ENCODE peak calls at places on chromosomes 7 and 10, in four cellular contexts. One of them, this sample, is unnamed.

GRCh38 chr10:75358835-75359421 is 42.6 kb downstream of the ZNF503 start:
- DNase-seq in upper lobe of left lung: no peak
- DNase-seq in stomach: no peak
- DNase-seq in prostate gland: no peak
- DNase-seq in this sample: no peak

GRCh38 chr7:35875292-35875691 is 74.4 kb downstream of the SEPTIN7 start:
- DNase-seq in upper lobe of left lung: no peak
- DNase-seq in stomach: no peak
- DNase-seq in prostate gland: no peak
- DNase-seq in this sample: no peak

GRCh38 chr10:88980836-88981235 is 9.8 kb upstream of the FAS start:
- DNase-seq in upper lobe of left lung: no peak
- DNase-seq in stomach: no peak
- DNase-seq in prostate gland: no peak
- DNase-seq in this sample: no peak

GRCh38 chr10:44651834-44652233 is 259.3 kb upstream of the TMEM72 start:
- DNase-seq in upper lobe of left lung: peak
- DNase-seq in stomach: no peak
- DNase-seq in prostate gland: no peak
- DNase-seq in this sample: no peak

GRCh38 chr10:19689231-19689630 is 127.0 kb upstream of the PLXDC2 start:
- DNase-seq in upper lobe of left lung: no peak
- DNase-seq in stomach: no peak
- DNase-seq in prostate gland: no peak
- DNase-seq in this sample: no peak

GRCh38 chr10:118835682-118836326 is 81.0 kb upstream of the CACUL1 start:
- DNase-seq in upper lobe of left lung: no peak
- DNase-seq in stomach: peak
- DNase-seq in prostate gland: peak
- DNase-seq in this sample: no peak

GRCh38 chr10:27713906-27714305 is 31.7 kb downstream of the MKX start:
- DNase-seq in upper lobe of left lung: no peak
- DNase-seq in stomach: no peak
- DNase-seq in prostate gland: no peak
- DNase-seq in this sample: no peak

GRCh38 chr7:72020301-72020700 is 391.8 kb downstream of the CALN1 start:
- DNase-seq in upper lobe of left lung: no peak
- DNase-seq in stomach: no peak
- DNase-seq in prostate gland: no peak
- DNase-seq in this sample: no peak

GRCh38 chr7:117698018-117698417 is 175.2 kb downstream of the CTTNBP2 start:
- DNase-seq in upper lobe of left lung: no peak
- DNase-seq in stomach: no peak
- DNase-seq in prostate gland: no peak
- DNase-seq in this sample: no peak

GRCh38 chr10:24762161-24762924 is 38.7 kb upstream of the ARHGAP21 start:
- DNase-seq in upper lobe of left lung: no peak
- DNase-seq in stomach: no peak
- DNase-seq in prostate gland: no peak
- DNase-seq in this sample: no peak

GRCh38 chr10:38147686-38148085 is 53.5 kb downstream of the ZNF37A start:
- DNase-seq in upper lobe of left lung: no peak
- DNase-seq in stomach: no peak
- DNase-seq in prostate gland: no peak
- DNase-seq in this sample: no peak

GRCh38 chr10:47050618-47051455 is 139.6 kb downstream of the PTPN20 start:
- DNase-seq in upper lobe of left lung: no peak
- DNase-seq in stomach: peak
- DNase-seq in prostate gland: no peak
- DNase-seq in this sample: no peak

GRCh38 chr7:29228289-29229011 is 33.9 kb downstream of the CHN2 start:
- DNase-seq in upper lobe of left lung: no peak
- DNase-seq in stomach: peak
- DNase-seq in prostate gland: no peak
- DNase-seq in this sample: no peak

GRCh38 chr10:16915308-16915707 is 98.1 kb upstream of the RSU1 start:
- DNase-seq in upper lobe of left lung: no peak
- DNase-seq in stomach: no peak
- DNase-seq in prostate gland: no peak
- DNase-seq in this sample: no peak

GRCh38 chr7:140304071-140304799 is 94.1 kb downstream of the SLC37A3 start:
- DNase-seq in upper lobe of left lung: no peak
- DNase-seq in stomach: no peak
- DNase-seq in prostate gland: no peak
- DNase-seq in this sample: no peak

GRCh38 chr7:5348134-5349004 is 65.6 kb downstream of the SLC29A4 start:
- DNase-seq in upper lobe of left lung: peak
- DNase-seq in stomach: no peak
- DNase-seq in prostate gland: no peak
- DNase-seq in this sample: no peak

GRCh38 chr7:123769371-123769770 is 20.6 kb upstream of the WASL start:
- DNase-seq in upper lobe of left lung: no peak
- DNase-seq in stomach: peak
- DNase-seq in prostate gland: no peak
- DNase-seq in this sample: no peak

GRCh38 chr7:149836434-149836833 is 1.7 kb upstream of the ZNF862 start:
- DNase-seq in upper lobe of left lung: no peak
- DNase-seq in stomach: no peak
- DNase-seq in prostate gland: no peak
- DNase-seq in this sample: no peak

GRCh38 chr7:149839933-149840332 is 1.8 kb downstream of the ZNF862 start:
- DNase-seq in upper lobe of left lung: no peak
- DNase-seq in stomach: no peak
- DNase-seq in prostate gland: no peak
- DNase-seq in this sample: peak

GRCh38 chr7:149837620-149838223 is 453 bp upstream of the ZNF862 start:
- DNase-seq in upper lobe of left lung: no peak
- DNase-seq in stomach: no peak
- DNase-seq in prostate gland: no peak
- DNase-seq in this sample: peak

GRCh38 chr7:149838992-149839408 is 825 bp downstream of the ZNF862 start:
- DNase-seq in upper lobe of left lung: no peak
- DNase-seq in stomach: no peak
- DNase-seq in prostate gland: no peak
- DNase-seq in this sample: peak

GRCh38 chr7:149838224-149838991 is at the start of gene ZNF862:
- DNase-seq in upper lobe of left lung: peak
- DNase-seq in stomach: peak
- DNase-seq in prostate gland: peak
- DNase-seq in this sample: peak
- TF ChIP-seq POLR2A in upper lobe of left lung: peak
- TF ChIP-seq POLR2A in stomach: no peak
- TF ChIP-seq POLR2A in prostate gland: peak
- TF ChIP-seq POLR2A in this sample: peak

GRCh38 chr7:55569797-55570196 is 2.5 kb downstream of the VOPP1 start:
- DNase-seq in upper lobe of left lung: no peak
- DNase-seq in stomach: no peak
- DNase-seq in prostate gland: no peak
- DNase-seq in this sample: no peak
- H3K27ac ChIP-seq in upper lobe of left lung: peak
- H3K27ac ChIP-seq in stomach: peak
- H3K27ac ChIP-seq in prostate gland: no peak
- H3K27ac ChIP-seq in this sample: no peak

GRCh38 chr7:151409555-151410404 is at the start of gene WDR86:
- DNase-seq in upper lobe of left lung: peak
- DNase-seq in stomach: no peak
- DNase-seq in prostate gland: no peak
- DNase-seq in this sample: peak
- TF ChIP-seq CTCF in upper lobe of left lung: no peak
- TF ChIP-seq CTCF in stomach: no peak
- TF ChIP-seq CTCF in prostate gland: no peak
- TF ChIP-seq CTCF in this sample: no peak

DNA sequence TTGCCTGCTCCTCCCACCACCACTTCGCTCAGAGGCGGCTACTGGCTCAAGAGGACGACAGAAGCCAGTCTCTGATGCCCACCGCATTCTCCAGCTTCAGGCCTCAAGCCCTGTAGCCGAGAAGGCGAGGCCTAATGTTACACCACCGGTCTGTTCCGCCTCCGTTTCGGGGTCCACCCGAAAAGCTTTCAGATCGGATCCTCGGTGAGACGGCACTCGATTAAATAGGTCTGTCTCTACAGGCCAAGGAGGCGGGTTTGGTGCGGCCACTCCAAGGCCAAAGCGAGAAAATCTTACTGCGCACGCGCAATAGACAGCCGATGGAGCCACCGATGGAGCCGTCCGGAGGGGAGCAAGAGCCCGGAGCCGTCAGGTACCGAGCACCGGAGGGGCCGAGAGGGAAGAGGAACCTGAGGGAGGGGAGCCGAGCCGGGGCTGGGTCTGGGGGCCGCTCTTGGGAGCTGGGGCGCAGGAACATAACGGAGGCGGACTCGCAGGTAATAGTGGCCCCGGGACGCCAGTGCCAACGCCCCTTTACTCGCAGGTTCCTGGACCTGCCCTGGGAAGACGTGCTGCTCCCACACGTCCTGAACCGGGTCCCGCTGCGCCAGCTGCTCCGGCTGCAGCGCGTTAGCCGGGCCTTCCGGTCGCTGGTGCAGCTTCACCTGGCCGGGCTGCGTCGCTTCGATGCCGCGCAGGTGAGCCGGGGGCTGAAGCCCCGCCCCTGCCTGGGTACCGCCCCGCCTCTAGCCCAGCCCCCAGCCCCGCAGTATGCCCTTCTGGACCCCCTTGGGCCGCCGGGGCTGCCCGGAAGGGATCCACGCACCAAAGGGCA is at the start of gene FBXL15:
- DNase-seq in upper lobe of left lung: peak
- DNase-seq in stomach: peak
- DNase-seq in prostate gland: peak
- DNase-seq in this sample: peak
- TF ChIP-seq POLR2A in upper lobe of left lung: peak
- TF ChIP-seq POLR2A in stomach: no peak
- TF ChIP-seq POLR2A in prostate gland: peak
- TF ChIP-seq POLR2A in this sample: peak

GRCh38 chr7:78175330-78175729 is 376.8 kb downstream of the PHTF2 start:
- DNase-seq in upper lobe of left lung: no peak
- DNase-seq in stomach: no peak
- DNase-seq in prostate gland: no peak
- DNase-seq in this sample: no peak
- H3K27ac ChIP-seq in upper lobe of left lung: no peak
- H3K27ac ChIP-seq in stomach: no peak
- H3K27ac ChIP-seq in prostate gland: no peak
- H3K27ac ChIP-seq in this sample: no peak

GRCh38 chr10:12710594-12711343 is 290.7 kb downstream of the CCDC3 start:
- DNase-seq in upper lobe of left lung: no peak
- DNase-seq in stomach: peak
- DNase-seq in prostate gland: peak
- DNase-seq in this sample: peak
- TF ChIP-seq CTCF in upper lobe of left lung: peak
- TF ChIP-seq CTCF in stomach: peak
- TF ChIP-seq CTCF in prostate gland: peak
- TF ChIP-seq CTCF in this sample: peak

GRCh38 chr7:127393370-127394058 is 1.0 kb upstream of the ZNF800 start:
- DNase-seq in upper lobe of left lung: peak
- DNase-seq in stomach: no peak
- DNase-seq in prostate gland: peak
- DNase-seq in this sample: peak

GRCh38 chr7:127392566-127393369 is at the start of gene ZNF800:
- DNase-seq in upper lobe of left lung: peak
- DNase-seq in stomach: peak
- DNase-seq in prostate gland: peak
- DNase-seq in this sample: peak

GRCh38 chr7:127390817-127391590 is 1.5 kb downstream of the ZNF800 start:
- DNase-seq in upper lobe of left lung: no peak
- DNase-seq in stomach: no peak
- DNase-seq in prostate gland: no peak
- DNase-seq in this sample: no peak

GRCh38 chr7:127391591-127392181 is 822 bp downstream of the ZNF800 start:
- DNase-seq in upper lobe of left lung: no peak
- DNase-seq in stomach: peak
- DNase-seq in prostate gland: peak
- DNase-seq in this sample: no peak

DNA sequence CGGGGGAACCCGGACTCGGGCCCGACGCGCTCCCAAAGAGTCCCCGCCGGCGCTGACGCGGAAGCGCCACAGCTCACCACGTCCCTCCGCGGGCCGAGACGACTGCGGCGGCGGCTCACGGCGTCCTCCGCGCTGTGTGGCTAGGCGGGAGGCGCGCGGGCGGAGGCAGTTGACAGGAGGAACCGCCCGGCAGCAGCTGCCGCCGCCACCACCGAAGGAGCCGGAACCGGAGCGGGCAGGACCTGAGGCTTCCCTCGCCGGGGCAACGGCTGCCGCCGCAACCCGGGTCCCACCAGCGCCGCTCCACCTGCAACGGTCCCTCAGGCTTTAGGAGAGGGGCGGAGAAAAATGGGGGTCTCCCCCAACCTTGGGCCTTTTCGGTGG is 334 bp downstream of the ZNF800 start:
- DNase-seq in upper lobe of left lung: peak
- DNase-seq in stomach: peak
- DNase-seq in prostate gland: peak
- DNase-seq in this sample: peak
- TF ChIP-seq POLR2A in upper lobe of left lung: no peak
- TF ChIP-seq POLR2A in stomach: no peak
- TF ChIP-seq POLR2A in prostate gland: no peak
- TF ChIP-seq POLR2A in this sample: no peak

GRCh38 chr7:14666304-14666703 is 236.2 kb downstream of the DGKB start:
- DNase-seq in upper lobe of left lung: no peak
- DNase-seq in stomach: no peak
- DNase-seq in prostate gland: no peak
- DNase-seq in this sample: no peak
- H3K27ac ChIP-seq in upper lobe of left lung: no peak
- H3K27ac ChIP-seq in stomach: no peak
- H3K27ac ChIP-seq in prostate gland: no peak
- H3K27ac ChIP-seq in this sample: no peak

GRCh38 chr10:70084189-70084588 is 31.5 kb downstream of the MACROH2A2 start:
- DNase-seq in upper lobe of left lung: no peak
- DNase-seq in stomach: no peak
- DNase-seq in prostate gland: no peak
- DNase-seq in this sample: no peak
- TF ChIP-seq CTCF in upper lobe of left lung: no peak
- TF ChIP-seq CTCF in stomach: no peak
- TF ChIP-seq CTCF in prostate gland: no peak
- TF ChIP-seq CTCF in this sample: no peak

This sample was measured in sigmoid colon.